ENCODE peak calls at places on chromosomes 2 and 18, in five cellular contexts. A is HL-60, O is PC-9, U is hepatocyte, J is tibial nerve. H is an unnamed sample.

GRCh38 chr2:29281585-29281984 is 166.4 kb downstream of the CLIP4 start:
- DNase-seq in A (no peak), O (peak), U (peak), J (peak), H (peak)

GRCh38 chr2:8882094-8882493 is 44.7 kb upstream of the KIDINS220 start:
- DNase-seq in A (peak), O (no peak), U (no peak), J (no peak), H (no peak)

GRCh38 chr18:55246278-55246677 is 287.0 kb upstream of the CCDC68 start:
- DNase-seq in A (no peak), O (no peak), U (no peak), J (no peak), H (no peak)

GRCh38 chr2:232667989-232668583 is 29.0 kb upstream of the GIGYF2 start:
- DNase-seq in A (no peak), O (no peak), U (no peak), J (no peak), H (peak)

GRCh38 chr2:187855689-187856088 is 301.5 kb upstream of the TFPI start:
- DNase-seq in A (no peak), O (no peak), U (no peak), J (no peak), H (no peak)

GRCh38 chr2:12817870-12818269 is 101.1 kb downstream of the TRIB2 start:
- DNase-seq in A (no peak), O (no peak), U (no peak), J (no peak), H (no peak)

GRCh38 chr18:21335927-21336488 is 94.0 kb downstream of the GREB1L start:
- DNase-seq in A (no peak), O (no peak), U (no peak), J (no peak), H (no peak)

GRCh38 chr2:122627388-122627787 is 871.9 kb downstream of the TSN start:
- DNase-seq in A (no peak), O (no peak), U (no peak), J (no peak), H (no peak)

GRCh38 chr2:138827426-138828054 is 47.4 kb upstream of the NXPH2 start:
- DNase-seq in A (peak), O (peak), U (peak), J (peak), H (peak)

GRCh38 chr2:130963849-130964793 is 127.4 kb downstream of the ARHGEF4 start:
- DNase-seq in A (peak), O (no peak), U (peak), J (no peak), H (no peak)

GRCh38 chr2:118061135-118061955 is 26.9 kb upstream of the INSIG2 start:
- DNase-seq in A (peak), O (no peak), U (no peak), J (peak), H (no peak)

GRCh38 chr18:13611058-13611615 is 115.2 kb downstream of the FAM210A start:
- DNase-seq in A (no peak), O (no peak), U (peak), J (no peak), H (peak)

GRCh38 chr18:58682429-58683069 is 11.3 kb downstream of the MALT1 start:
- DNase-seq in A (no peak), O (peak), U (peak), J (peak), H (no peak)

GRCh38 chr2:178234648-178235047 is 40.3 kb downstream of the OSBPL6 start:
- DNase-seq in A (no peak), O (no peak), U (no peak), J (no peak), H (no peak)

GRCh38 chr2:222646008-222646407 is 9.9 kb downstream of the FARSB start:
- DNase-seq in A (no peak), O (no peak), U (no peak), J (no peak), H (no peak)

GRCh38 chr18:48929951-48930713 is 20.6 kb downstream of the SMAD7 start:
- DNase-seq in A (no peak), O (no peak), U (peak), J (peak), H (no peak)

GRCh38 chr2:1101982-1102381 is 151.3 kb downstream of the SNTG2 start:
- DNase-seq in A (no peak), O (no peak), U (no peak), J (no peak), H (no peak)

GRCh38 chr2:72995420-72996151 is 75.9 kb downstream of the SFXN5 start:
- DNase-seq in A (no peak), O (no peak), U (no peak), J (no peak), H (no peak)

DNA sequence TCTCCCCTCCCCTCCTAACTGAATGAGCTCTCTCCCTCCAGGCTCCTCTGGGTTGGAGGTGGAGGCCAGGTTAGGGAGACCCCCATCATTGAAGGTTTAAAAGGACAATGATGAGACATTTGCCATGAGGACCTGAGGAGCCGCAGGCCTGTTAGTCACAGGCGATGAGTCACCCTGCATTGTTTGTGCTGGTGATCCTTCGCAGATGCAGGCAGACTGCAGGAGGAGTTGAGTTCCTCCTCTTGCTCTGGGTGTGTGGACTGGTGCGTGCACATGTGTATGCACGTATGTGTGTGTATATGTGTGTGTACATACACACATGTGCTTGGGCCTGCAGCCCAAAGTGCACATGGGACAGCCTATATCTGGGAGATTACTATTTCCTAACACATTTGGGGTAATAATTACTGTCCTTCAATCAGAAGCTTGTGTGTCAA is 42.0 kb downstream of the MCFD2 start:
- DNase-seq in A (peak), O (peak), U (peak), J (peak), H (peak)
- H3K27ac ChIP-seq in A (no peak), O (peak), U (peak), J (peak), H (peak)

GRCh38 chr18:8752329-8752728 is 47.0 kb downstream of the MTCL1 start:
- DNase-seq in A (no peak), O (no peak), U (no peak), J (no peak), H (no peak)
- H3K27ac ChIP-seq in A (no peak), O (no peak), U (no peak), J (no peak), H (no peak)

DNA sequence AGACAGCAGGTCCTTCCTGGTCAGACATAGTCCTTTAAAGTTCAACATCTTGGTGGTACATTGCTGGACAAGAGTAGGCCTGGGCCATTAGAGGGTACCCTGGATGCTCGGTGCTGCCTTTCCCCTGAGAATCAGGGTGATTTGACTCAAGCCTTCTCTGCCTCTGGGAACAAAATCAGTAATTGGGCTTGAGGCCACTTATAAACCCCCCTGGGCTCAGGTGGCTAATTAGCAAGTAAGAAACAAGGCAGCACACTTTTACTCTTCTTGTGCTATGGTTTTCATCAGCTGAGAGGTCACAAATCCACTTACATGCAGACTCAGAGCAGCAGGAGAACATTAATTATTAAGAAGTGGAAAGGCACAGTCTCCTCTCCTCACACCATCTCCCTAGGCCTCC is 29.9 kb upstream of the CASP10 start:
- DNase-seq in A (no peak), O (no peak), U (no peak), J (no peak), H (no peak)
- H3K27ac ChIP-seq in A (no peak), O (no peak), U (no peak), J (peak), H (no peak)

DNA sequence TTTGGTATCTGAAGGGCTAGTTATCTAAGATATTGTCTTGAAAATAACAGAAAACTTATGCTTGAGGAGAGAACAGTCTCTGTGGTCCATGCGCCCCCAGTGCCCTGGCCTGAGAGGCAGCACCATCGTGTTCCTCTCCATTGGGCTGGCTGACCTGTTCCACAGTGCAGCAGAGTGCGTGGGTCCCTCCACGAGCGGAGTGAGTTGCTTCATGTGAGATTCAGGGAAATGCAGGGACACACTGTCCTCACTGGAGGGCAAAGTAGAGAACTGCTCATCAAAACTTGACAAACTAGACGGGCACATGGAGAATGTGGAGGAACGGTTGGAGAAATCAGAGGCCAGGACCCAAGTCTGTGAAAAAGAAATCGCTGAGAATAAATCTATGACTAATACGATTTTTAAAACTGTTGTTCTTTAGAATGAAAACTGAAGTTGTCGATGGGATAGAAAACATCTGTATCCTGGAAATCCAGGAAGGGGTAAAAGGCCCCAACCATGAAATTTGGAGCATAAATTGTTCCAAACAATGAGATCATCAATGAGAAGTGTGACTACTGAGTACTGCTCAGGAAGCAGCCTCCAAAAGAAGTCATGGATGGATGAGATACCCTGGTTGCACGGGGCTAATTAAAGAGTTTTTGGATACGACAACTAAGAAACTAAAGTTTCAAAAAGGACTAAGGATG is 58.1 kb downstream of the REV1 start:
- DNase-seq in A (no peak), O (no peak), U (no peak), J (no peak), H (no peak)
- H3K27ac ChIP-seq in A (no peak), O (no peak), U (peak), J (no peak), H (no peak)

GRCh38 chr2:60297296-60298010 is 256.0 kb downstream of the BCL11A start:
- DNase-seq in A (no peak), O (no peak), U (peak), J (no peak), H (no peak)

GRCh38 chr2:60294901-60295590 is 258.4 kb downstream of the BCL11A start:
- DNase-seq in A (no peak), O (no peak), U (no peak), J (no peak), H (peak)

GRCh38 chr2:60295591-60295962 is 257.9 kb downstream of the BCL11A start:
- DNase-seq in A (no peak), O (no peak), U (no peak), J (no peak), H (no peak)

GRCh38 chr2:60299179-60299578 is 254.3 kb downstream of the BCL11A start:
- DNase-seq in A (no peak), O (no peak), U (no peak), J (no peak), H (no peak)

GRCh38 chr2:60296219-60296955 is 257.1 kb downstream of the BCL11A start:
- DNase-seq in A (no peak), O (no peak), U (no peak), J (no peak), H (no peak)
- H3K27ac ChIP-seq in A (no peak), O (no peak), U (no peak), J (no peak), H (peak)

DNA sequence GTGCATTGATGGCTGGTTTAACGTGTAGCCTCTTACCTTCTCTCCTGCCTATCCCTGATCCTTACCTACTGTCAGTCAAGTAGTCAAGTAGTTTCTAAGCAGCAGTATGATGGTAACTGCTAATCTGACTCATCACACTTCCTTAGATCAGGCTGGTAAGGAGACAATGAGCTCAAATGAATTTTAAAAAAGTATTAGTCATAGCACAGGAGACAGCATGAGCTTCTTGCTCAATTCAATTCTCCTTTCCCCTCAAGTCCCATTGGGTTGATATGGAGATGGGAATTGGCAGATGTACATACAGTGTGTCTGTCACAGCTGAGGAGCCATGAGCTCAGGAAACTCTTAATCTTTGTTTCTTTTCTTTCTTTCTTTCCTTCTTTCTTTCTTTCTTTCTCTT is 799.7 kb downstream of the LRP1B start:
- DNase-seq in A (no peak), O (no peak), U (no peak), J (no peak), H (peak)
- H3K27ac ChIP-seq in A (no peak), O (no peak), U (no peak), J (no peak), H (no peak)

GRCh38 chr2:205700331-205701132 is 18.2 kb downstream of the NRP2 start:
- DNase-seq in A (peak), O (peak), U (peak), J (no peak), H (no peak)
- H3K27ac ChIP-seq in A (peak), O (peak), U (peak), J (peak), H (peak)

H was measured in caudate nucleus.